ENCODE peak calls at places on chromosomes 16 and 17, in seven cellular contexts. Q is CD8-positive, alpha-beta memory T cell; C is tibial artery; S is IMR-90; J is stimulated activated CD8-positive, alpha-beta memory T cell treated with anti-CD3 and anti-CD28 coated beads, Interleukin-15, amount 100 ng/mL, for 24 hours; Z is H4; B is PC-9. O is an unnamed sample.

GRCh38 chr17:76791053-76791980 is 53.4 kb downstream of the MFSD11 start:
- DNase-seq in B (no peak), C (no peak), S (peak), Q (peak), Z (peak), J (no peak), O (no peak)

GRCh38 chr17:5788266-5788900 is 204.1 kb upstream of the NLRP1 start:
- DNase-seq in Q (no peak), S (peak), J (no peak), B (no peak), Z (peak), C (peak), O (no peak)

GRCh38 chr16:67468731-67469130 is 12.2 kb downstream of the ATP6V0D1 start:
- DNase-seq in S (no peak), Z (no peak), C (no peak), J (no peak), B (no peak), Q (no peak), O (no peak)

GRCh38 chr16:7703661-7704060 is 371.0 kb downstream of the RBFOX1 start:
- DNase-seq in Q (no peak), S (no peak), B (no peak), C (no peak), J (no peak), Z (no peak), O (no peak)

GRCh38 chr16:51181495-51181795 is 30.4 kb upstream of the SALL1 start:
- DNase-seq in S (peak), J (no peak), B (no peak), Q (no peak), C (no peak), Z (no peak), O (no peak)

GRCh38 chr17:11797803-11798202 is 199.5 kb downstream of the ZNF18 start:
- DNase-seq in S (no peak), C (no peak), Q (no peak), J (no peak), B (no peak), Z (no peak), O (no peak)

GRCh38 chr17:57674894-57675293 is 70.2 kb downstream of the CCDC182 start:
- DNase-seq in B (no peak), J (no peak), Z (no peak), Q (no peak), C (peak), S (no peak), O (no peak)

GRCh38 chr17:17723354-17724261 is 42.4 kb downstream of the RAI1 start:
- DNase-seq in J (no peak), Q (no peak), C (no peak), Z (no peak), B (no peak), S (peak), O (peak)

GRCh38 chr16:2481676-2482075 is 6.7 kb downstream of the TBC1D24 start:
- DNase-seq in Z (no peak), J (no peak), B (no peak), C (no peak), S (no peak), Q (no peak), O (no peak)

GRCh38 chr16:4468972-4469371 is 5.5 kb downstream of the NMRAL1 start:
- DNase-seq in Q (no peak), J (no peak), B (no peak), Z (no peak), S (no peak), C (no peak), O (no peak)

GRCh38 chr17:17739388-17740066 is 58.3 kb downstream of the RAI1 start:
- DNase-seq in S (peak), J (no peak), B (no peak), Z (peak), C (no peak), Q (no peak), O (no peak)

GRCh38 chr16:74999208-74999682 is 421 bp downstream of the ZNRF1 start:
- DNase-seq in B (no peak), J (no peak), C (peak), Q (no peak), S (no peak), Z (no peak), O (no peak)

GRCh38 chr17:77426676-77427386 is 286.1 kb downstream of the SEC14L1 start:
- DNase-seq in B (no peak), C (no peak), Q (no peak), J (no peak), Z (no peak), S (no peak), O (no peak)

GRCh38 chr16:12685806-12686205 is 117.9 kb downstream of the CPPED1 start:
- DNase-seq in Z (no peak), Q (no peak), J (no peak), S (no peak), B (no peak), C (no peak), O (no peak)

GRCh38 chr17:77400445-77400870 is 259.7 kb downstream of the SEC14L1 start:
- DNase-seq in C (peak), Q (peak), Z (no peak), S (no peak), B (no peak), J (peak), O (no peak)

GRCh38 chr17:75652934-75653549 is 13.9 kb downstream of the RECQL5 start:
- DNase-seq in C (peak), J (no peak), B (no peak), Q (no peak), Z (no peak), S (peak), O (no peak)

GRCh38 chr16:23398987-23399805 is 53.8 kb downstream of the COG7 start:
- DNase-seq in S (no peak), Q (no peak), C (peak), Z (no peak), J (no peak), B (no peak), O (no peak)

GRCh38 chr16:23074423-23074822 is 74.8 kb downstream of the USP31 start:
- DNase-seq in B (no peak), S (no peak), C (no peak), J (no peak), Q (no peak), Z (no peak), O (no peak)

GRCh38 chr17:9016941-9017552 is 4.3 kb upstream of the NTN1 start:
- DNase-seq in Q (no peak), S (no peak), B (peak), C (peak), J (no peak), Z (no peak), O (no peak)

GRCh38 chr17:39635614-39636176 is 1.2 kb upstream of the STARD3 start:
- DNase-seq in Q (no peak), B (no peak), J (no peak), C (no peak), Z (no peak), S (no peak), O (no peak)

GRCh38 chr17:82804442-82805191 is 35.2 kb downstream of the ZNF750 start:
- DNase-seq in Q (no peak), C (peak), J (no peak), S (peak), B (no peak), Z (no peak), O (peak)

GRCh38 chr16:50861926-50862325 is 120.0 kb downstream of the CYLD start:
- DNase-seq in Z (peak), C (no peak), J (no peak), S (peak), Q (no peak), B (peak), O (peak)

GRCh38 chr16:3596101-3596861 is 15.1 kb downstream of the SLX4 start:
- DNase-seq in Q (no peak), C (no peak), S (no peak), B (no peak), J (no peak), Z (no peak), O (no peak)

GRCh38 chr16:14958970-14959369 is 15.9 kb upstream of the PDXDC1 start:
- DNase-seq in S (no peak), B (no peak), J (no peak), Z (no peak), C (no peak), Q (no peak), O (no peak)

GRCh38 chr16:84478172-84478948 is 26.1 kb downstream of the MEAK7 start:
- DNase-seq in C (no peak), B (no peak), S (peak), Z (no peak), Q (no peak), J (no peak), O (peak)

GRCh38 chr17:44557653-44558285 is 485 bp downstream of the FZD2 start:
- DNase-seq in B (no peak), S (peak), J (no peak), Q (peak), C (peak), Z (no peak), O (no peak)

O was measured in skeletal muscle cell.